ENCODE peak calls at places on chromosomes 1 and 21, in five cellular contexts. I, D, K, P and U are unnamed samples.

GRCh38 chr1:51264470-51264869 is 28.4 kb downstream of the RNF11 start:
- DNase-seq in D (no peak), K (peak; percentile 27), P (no peak), I (no peak), U (no peak)

GRCh38 chr1:69305621-69306020 is 262.1 kb upstream of the LRRC7 start:
- DNase-seq in I (no peak), K (no peak), D (no peak), P (no peak), U (no peak)

GRCh38 chr1:211965108-211965805 is 70.1 kb downstream of the INTS7 start:
- DNase-seq in P (no peak), D (no peak), I (no peak), K (no peak), U (no peak)

GRCh38 chr1:221394011-221394544 is 347.8 kb downstream of the DUSP10 start:
- DNase-seq in K (peak; percentile 20), D (no peak), I (no peak), P (no peak), U (no peak)

GRCh38 chr1:168888418-168888817 is 159.4 kb upstream of the DPT start:
- DNase-seq in I (no peak), D (no peak), P (no peak), K (no peak), U (no peak)

GRCh38 chr1:40344597-40344996 is 27.5 kb upstream of the COL9A2 start:
- DNase-seq in K (no peak), D (peak; percentile 76), P (peak; percentile 75), I (no peak), U (peak; percentile 42)

GRCh38 chr1:67522001-67522441 is 91.8 kb upstream of the SERBP1 start:
- DNase-seq in K (no peak), I (no peak), P (no peak), D (no peak), U (no peak)

GRCh38 chr21:36888466-36888865 is 78.0 kb downstream of the HLCS start:
- DNase-seq in I (no peak), K (no peak), P (no peak), D (no peak), U (no peak)

GRCh38 chr1:90959352-90960206 is 62.3 kb downstream of the ZNF644 start:
- DNase-seq in K (no peak), P (no peak), D (no peak), I (no peak), U (no peak)

GRCh38 chr1:160868141-160868540 is 5.5 kb upstream of the CD244 start:
- DNase-seq in D (no peak), I (no peak), K (no peak), P (no peak), U (no peak)

GRCh38 chr1:109815809-109816791 is 52.4 kb upstream of the EPS8L3 start:
- DNase-seq in D (no peak), K (no peak), I (no peak), P (peak; percentile 50), U (peak; percentile 67)

GRCh38 chr21:19501115-19501514 is 1097.5 kb upstream of the TMPRSS15 start:
- DNase-seq in P (no peak), D (no peak), I (no peak), K (no peak), U (no peak)

GRCh38 chr1:77037990-77038389 is 170.7 kb downstream of the ST6GALNAC5 start:
- DNase-seq in K (no peak), D (no peak), P (no peak), I (no peak), U (no peak)

GRCh38 chr1:21691739-21692138 is 22.6 kb upstream of the RAP1GAP start:
- DNase-seq in P (no peak), D (no peak), I (no peak), K (no peak), U (no peak)

GRCh38 chr1:198893141-198893540 is 254.3 kb downstream of the PTPRC start:
- DNase-seq in P (no peak), I (no peak), K (no peak), D (no peak), U (no peak)

GRCh38 chr1:32137111-32137510 is 29.3 kb downstream of the KPNA6 start:
- DNase-seq in D (no peak), K (no peak), I (no peak), P (no peak), U (no peak)

GRCh38 chr1:186985889-186986491 is 157.2 kb downstream of the PLA2G4A start:
- DNase-seq in K (peak; percentile 60), P (no peak), D (no peak), I (no peak), U (no peak)

GRCh38 chr1:221991221-221991620 is 249.3 kb upstream of the DUSP10 start:
- DNase-seq in K (no peak), D (no peak), P (no peak), I (no peak), U (no peak)

GRCh38 chr21:25956993-25957714 is 213.4 kb downstream of the APP start:
- DNase-seq in I (no peak), D (no peak), P (peak; percentile 53), K (no peak), U (no peak)

GRCh38 chr1:171107257-171107940 is 16.7 kb downstream of the FMO3 start:
- DNase-seq in P (no peak), D (no peak), K (no peak), I (no peak), U (no peak)

GRCh38 chr1:18998016-18998724 is 41.7 kb upstream of the IFFO2 start:
- DNase-seq in P (no peak), I (no peak), K (no peak), D (no peak), U (peak; percentile 65)

GRCh38 chr1:22112505-22112904 is 30.4 kb downstream of the WNT4 start:
- DNase-seq in K (no peak), D (no peak), P (no peak), I (no peak), U (no peak)

GRCh38 chr1:223219318-223219635 is 76.2 kb upstream of the TLR5 start:
- DNase-seq in P (no peak), I (no peak), D (no peak), K (no peak), U (no peak)

GRCh38 chr1:30450818-30451233 is 272.6 kb downstream of the MATN1 start:
- DNase-seq in I (no peak), D (no peak), P (no peak), K (no peak), U (peak; percentile 59)

GRCh38 chr1:177274687-177275211 is 104.0 kb downstream of the BRINP2 start:
- DNase-seq in I (no peak), P (peak; percentile 33), D (no peak), K (no peak), U (no peak)

GRCh38 chr1:2381741-2382620 is 9.4 kb downstream of the MORN1 start:
- DNase-seq in P (peak; percentile 82), D (peak; percentile 85), I (peak; percentile 64), K (peak; percentile 20), U (peak; percentile 60)

GRCh38 chr1:185338719-185339622 is 21.9 kb upstream of the IVNS1ABP start:
- DNase-seq in P (peak; percentile 49), I (no peak), D (peak; percentile 64), K (no peak), U (no peak)

GRCh38 chr1:228408041-228408868 is 1.6 kb upstream of the TRIM11 start:
- DNase-seq in P (no peak), D (no peak), I (no peak), K (no peak), U (peak; percentile 83)

GRCh38 chr1:12112711-12113161 is 49.6 kb downstream of the TNFRSF8 start:
- DNase-seq in I (no peak), P (no peak), D (no peak), K (no peak), U (no peak)

GRCh38 chr1:107016376-107016978 is 40.0 kb upstream of the PRMT6 start:
- DNase-seq in P (no peak), D (no peak), K (no peak), I (no peak), U (no peak)

GRCh38 chr1:163472267-163472666 is 150.5 kb downstream of the NUF2 start:
- DNase-seq in D (no peak), I (no peak), K (no peak), P (no peak), U (no peak)

GRCh38 chr1:54318415-54318814 is 87.8 kb downstream of the SSBP3 start:
- DNase-seq in P (no peak), I (no peak), D (no peak), K (no peak), U (no peak)